ENCODE peak calls at places on chromosomes 16 and 17, in four cellular contexts. One of them, this sample, is unnamed.
A peak's percentile ranks its signal among the peaks of the same experiment; 100 is the strongest.

GRCh38 chr16:74811911-74812310 is 37.3 kb upstream of the FA2H start:
- DNase-seq in HepG2: no peak
- DNase-seq in HCT116: no peak
- DNase-seq in K562: no peak
- DNase-seq in this sample: no peak

GRCh38 chr16:75591001-75591852 is 25.0 kb downstream of the GABARAPL2 start:
- DNase-seq in K562: peak; percentile 69
- DNase-seq in HCT116: no peak
- DNase-seq in HepG2: no peak
- DNase-seq in this sample: no peak

GRCh38 chr16:17835118-17835949 is 364.6 kb upstream of the XYLT1 start:
- DNase-seq in K562: no peak
- DNase-seq in HCT116: no peak
- DNase-seq in HepG2: no peak
- DNase-seq in this sample: no peak

GRCh38 chr17:60154616-60155426 is 5.0 kb downstream of the CA4 start:
- DNase-seq in HepG2: no peak
- DNase-seq in K562: no peak
- DNase-seq in HCT116: no peak
- DNase-seq in this sample: no peak

GRCh38 chr17:62720126-62720850 is 87.8 kb downstream of the MARCHF10 start:
- DNase-seq in HCT116: no peak
- DNase-seq in K562: peak; percentile 46
- DNase-seq in HepG2: peak; percentile 36
- DNase-seq in this sample: no peak

GRCh38 chr16:57048095-57048494 is 44.3 kb upstream of the CPNE2 start:
- DNase-seq in K562: no peak
- DNase-seq in HCT116: no peak
- DNase-seq in HepG2: no peak
- DNase-seq in this sample: no peak

GRCh38 chr17:41800601-41801373 is 11.0 kb downstream of the P3H4 start:
- DNase-seq in HCT116: peak; percentile 92
- DNase-seq in K562: peak; percentile 74
- DNase-seq in HepG2: peak; percentile 86
- DNase-seq in this sample: no peak

GRCh38 chr16:2671741-2672140 is 10.6 kb upstream of the KCTD5 start:
- DNase-seq in HepG2: no peak
- DNase-seq in HCT116: no peak
- DNase-seq in K562: no peak
- DNase-seq in this sample: no peak

GRCh38 chr16:30894540-30895368 is 877 bp upstream of the BCL7C start:
- DNase-seq in HCT116: no peak
- DNase-seq in HepG2: no peak
- DNase-seq in K562: peak; percentile 48
- DNase-seq in this sample: no peak

GRCh38 chr17:76149214-76149613 is 8.2 kb upstream of the FOXJ1 start:
- DNase-seq in K562: no peak
- DNase-seq in HCT116: no peak
- DNase-seq in HepG2: no peak
- DNase-seq in this sample: no peak

GRCh38 chr16:23987443-23987842 is 151.7 kb downstream of the PRKCB start:
- DNase-seq in HCT116: no peak
- DNase-seq in HepG2: no peak
- DNase-seq in K562: no peak
- DNase-seq in this sample: no peak

GRCh38 chr16:62041401-62041800 is 5.2 kb upstream of the CDH8 start:
- DNase-seq in HCT116: no peak
- DNase-seq in HepG2: peak; percentile 40
- DNase-seq in K562: peak; percentile 2
- DNase-seq in this sample: no peak

DNA sequence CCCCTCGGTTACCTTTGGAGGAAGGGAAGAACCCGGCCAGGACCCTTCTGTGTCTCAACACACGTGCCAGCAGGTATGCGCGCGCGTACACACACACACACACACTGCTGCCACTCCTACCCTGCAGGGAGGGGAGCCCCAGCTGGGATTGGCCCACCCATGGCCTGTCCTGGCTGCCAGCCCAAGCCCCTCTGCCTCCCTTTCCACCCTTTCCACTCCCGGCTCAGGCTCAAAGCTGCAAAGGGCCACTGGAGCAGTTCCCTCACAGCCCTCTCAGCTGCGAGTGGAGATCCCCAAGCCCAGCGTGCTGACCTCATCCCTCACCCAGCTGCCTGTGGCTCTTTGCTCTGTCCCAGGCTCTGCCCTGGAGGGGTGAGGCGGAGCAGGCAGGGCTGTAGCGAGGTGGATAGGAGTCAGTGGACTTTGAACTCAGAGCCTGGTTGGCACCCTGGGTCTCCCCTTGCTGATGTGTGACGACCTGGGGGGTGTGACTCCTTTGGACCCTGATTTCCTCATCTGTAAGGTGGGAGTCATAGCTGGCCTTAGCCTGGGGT is 14.5 kb downstream of the KIF19 start:
- DNase-seq in K562: no peak
- DNase-seq in HepG2: peak; percentile 56
- DNase-seq in HCT116: no peak
- DNase-seq in this sample: no peak
- TF ChIP-seq TCF7L2 in K562: no peak
- TF ChIP-seq TCF7L2 in HepG2: no peak
- TF ChIP-seq TCF7L2 in HCT116: no peak
- TF ChIP-seq TCF7L2 in this sample: no peak

GRCh38 chr17:82909322-82909904 is 69.6 kb upstream of the ZNF750 start:
- DNase-seq in K562: peak; percentile 15
- DNase-seq in HepG2: no peak
- DNase-seq in HCT116: no peak
- DNase-seq in this sample: no peak
- TF ChIP-seq TCF7L2 in K562: no peak
- TF ChIP-seq TCF7L2 in HepG2: no peak
- TF ChIP-seq TCF7L2 in HCT116: no peak
- TF ChIP-seq TCF7L2 in this sample: no peak

GRCh38 chr16:48365601-48366164 is 19.5 kb downstream of the SIAH1 start:
- DNase-seq in HCT116: peak; percentile 77
- DNase-seq in HepG2: peak; percentile 83
- DNase-seq in K562: peak; percentile 93
- DNase-seq in this sample: peak; percentile 43
- TF ChIP-seq TCF7L2 in HCT116: no peak
- TF ChIP-seq TCF7L2 in HepG2: no peak
- TF ChIP-seq TCF7L2 in K562: no peak
- TF ChIP-seq TCF7L2 in this sample: no peak

GRCh38 chr17:17549732-17550366 is 41.7 kb downstream of the PEMT start:
- DNase-seq in HCT116: no peak
- DNase-seq in HepG2: no peak
- DNase-seq in K562: no peak
- DNase-seq in this sample: no peak

GRCh38 chr17:17554266-17554665 is 37.2 kb downstream of the PEMT start:
- DNase-seq in HepG2: no peak
- DNase-seq in K562: no peak
- DNase-seq in HCT116: no peak
- DNase-seq in this sample: no peak

GRCh38 chr17:17552351-17553216 is 38.9 kb downstream of the PEMT start:
- DNase-seq in HCT116: no peak
- DNase-seq in K562: no peak
- DNase-seq in HepG2: no peak
- DNase-seq in this sample: no peak

GRCh38 chr17:17553217-17554195 is 38.0 kb downstream of the PEMT start:
- DNase-seq in K562: no peak
- DNase-seq in HepG2: no peak
- DNase-seq in HCT116: no peak
- DNase-seq in this sample: no peak

DNA sequence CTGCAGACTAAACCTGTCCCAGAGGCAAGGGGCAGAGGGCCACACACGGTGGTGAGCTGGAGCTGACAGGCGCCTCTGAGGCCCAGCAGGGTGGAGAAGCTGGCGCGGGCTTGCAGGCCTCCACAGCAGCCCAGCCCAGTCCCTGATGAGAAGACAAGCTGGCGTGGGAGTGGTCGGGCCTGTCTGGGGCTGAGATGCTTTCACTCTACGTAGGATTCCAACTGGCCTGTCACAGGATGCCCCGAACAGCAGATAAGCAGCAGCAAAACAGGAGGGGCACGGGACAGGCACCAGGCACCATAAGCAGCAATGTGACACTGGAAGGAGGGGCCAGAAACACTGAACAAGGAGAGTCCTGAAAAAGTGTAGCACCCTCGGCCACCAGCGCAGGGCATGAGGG is 40.1 kb downstream of the PEMT start:
- DNase-seq in HCT116: no peak
- DNase-seq in HepG2: no peak
- DNase-seq in K562: no peak
- DNase-seq in this sample: no peak
- TF ChIP-seq TCF7L2 in HCT116: no peak
- TF ChIP-seq TCF7L2 in HepG2: no peak
- TF ChIP-seq TCF7L2 in K562: no peak
- TF ChIP-seq TCF7L2 in this sample: no peak

DNA sequence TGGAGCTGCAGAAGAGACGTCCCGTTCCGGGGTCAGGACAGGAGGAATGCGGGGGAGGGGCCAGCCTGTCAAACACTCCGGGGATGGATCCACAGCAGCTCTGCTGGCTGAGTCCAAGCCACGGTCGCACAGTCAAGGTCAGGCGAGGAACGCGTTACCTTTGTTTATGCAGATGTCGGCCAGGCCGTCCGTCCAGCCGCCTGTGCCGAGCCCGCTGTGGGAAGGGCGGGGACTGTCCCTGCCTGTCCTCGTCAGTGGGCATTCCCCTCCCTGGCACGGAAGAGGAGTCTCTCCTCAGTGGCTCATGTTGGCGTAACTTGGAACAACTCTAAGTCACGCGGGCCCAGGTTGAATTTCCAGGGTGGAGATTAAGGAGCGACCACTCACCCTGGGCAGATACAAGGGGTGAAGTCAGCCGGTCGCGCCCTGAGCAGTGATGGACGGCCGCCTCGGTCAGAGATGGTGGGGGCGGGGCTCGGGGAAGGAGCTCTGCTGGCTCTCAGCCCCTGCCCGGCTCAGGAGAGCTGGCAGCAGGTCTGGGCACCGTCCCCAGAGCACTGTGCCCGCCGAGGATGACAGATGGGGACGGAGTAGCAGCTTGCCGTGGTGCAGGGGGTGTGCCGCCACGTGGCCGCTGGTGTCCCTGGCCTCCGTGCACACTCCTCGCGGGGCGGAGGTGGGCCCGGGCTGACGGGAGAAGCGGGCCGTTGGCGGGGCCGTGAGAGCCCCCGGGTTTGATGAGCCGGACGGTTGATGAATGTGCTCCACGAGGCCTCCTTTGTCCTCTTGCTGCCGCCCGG is 7.3 kb downstream of the CACNA1H start:
- DNase-seq in K562: peak; percentile 34
- DNase-seq in HepG2: peak; percentile 83
- DNase-seq in HCT116: no peak
- DNase-seq in this sample: no peak
- TF ChIP-seq TCF7L2 in K562: no peak
- TF ChIP-seq TCF7L2 in HepG2: no peak
- TF ChIP-seq TCF7L2 in HCT116: no peak
- TF ChIP-seq TCF7L2 in this sample: no peak

GRCh38 chr16:29813644-29814562 is 1.9 kb downstream of the PRRT2 start:
- DNase-seq in HepG2: no peak
- DNase-seq in K562: no peak
- DNase-seq in HCT116: no peak
- DNase-seq in this sample: no peak
- TF ChIP-seq TCF7L2 in HepG2: no peak
- TF ChIP-seq TCF7L2 in K562: no peak
- TF ChIP-seq TCF7L2 in HCT116: no peak
- TF ChIP-seq TCF7L2 in this sample: no peak

DNA sequence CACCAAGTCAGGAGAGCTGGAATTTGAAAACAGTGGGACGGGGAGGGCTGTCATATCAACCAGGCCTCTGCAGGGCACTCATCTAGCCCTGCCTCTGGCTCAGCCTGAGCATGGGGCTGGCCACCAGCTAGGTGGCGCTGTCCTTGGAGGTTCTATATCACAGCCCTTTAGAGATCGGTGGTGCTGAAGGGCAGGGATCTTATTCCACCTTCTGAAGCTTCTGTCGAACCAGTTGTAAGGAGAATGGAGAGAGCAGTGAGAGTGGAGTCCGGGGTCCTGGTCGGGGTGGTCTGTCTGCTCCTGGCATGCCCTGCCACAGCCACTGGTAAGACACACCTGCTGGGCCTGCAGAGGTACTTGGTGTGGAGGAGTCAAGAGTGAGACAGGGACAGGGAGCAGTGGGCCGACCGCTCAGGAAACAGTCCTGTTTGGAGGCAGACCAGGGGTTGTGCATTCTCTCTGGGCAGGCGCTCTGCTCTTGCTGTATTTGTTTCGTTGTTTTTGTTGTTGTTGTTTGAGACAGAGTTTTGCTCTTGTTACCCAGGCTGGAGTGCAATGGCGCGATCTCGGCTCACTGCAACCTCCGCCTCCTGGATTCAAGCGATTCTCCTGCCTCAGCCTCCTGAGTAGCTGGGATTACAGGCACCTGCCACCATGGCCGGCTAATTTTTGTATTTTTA is at the start of gene CES3:
- DNase-seq in HCT116: peak; percentile 75
- DNase-seq in K562: peak; percentile 90
- DNase-seq in HepG2: peak; percentile 85
- DNase-seq in this sample: peak; percentile 27
- TF ChIP-seq TCF7L2 in HCT116: no peak
- TF ChIP-seq TCF7L2 in K562: no peak
- TF ChIP-seq TCF7L2 in HepG2: no peak
- TF ChIP-seq TCF7L2 in this sample: no peak

GRCh38 chr16:89575247-89576172 is at the start of gene CPNE7:
- DNase-seq in HepG2: no peak
- DNase-seq in K562: peak; percentile 58
- DNase-seq in HCT116: no peak
- DNase-seq in this sample: no peak
- TF ChIP-seq TCF7L2 in HepG2: no peak
- TF ChIP-seq TCF7L2 in K562: no peak
- TF ChIP-seq TCF7L2 in HCT116: no peak
- TF ChIP-seq TCF7L2 in this sample: no peak

DNA sequence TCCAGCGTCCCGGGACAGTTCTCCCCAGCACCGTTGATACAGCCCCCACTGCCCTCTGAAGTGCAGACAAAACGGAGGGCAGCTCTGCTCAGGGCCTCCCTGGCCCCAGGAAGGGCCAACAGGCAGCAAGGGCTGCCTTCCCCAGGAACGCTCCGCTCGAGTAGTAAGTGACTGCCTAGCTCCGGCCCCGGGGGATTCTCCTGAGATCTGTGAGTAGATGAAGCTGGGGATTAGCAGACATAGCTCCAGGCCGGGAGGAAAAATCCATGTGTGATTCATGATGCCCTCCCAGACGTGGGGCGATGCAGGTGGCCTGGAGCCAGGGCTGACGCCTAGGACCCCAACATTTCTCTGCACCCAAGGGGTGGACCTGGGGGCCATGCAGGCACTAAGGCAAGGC is 85.3 kb downstream of the ENGASE start:
- DNase-seq in K562: no peak
- DNase-seq in HepG2: no peak
- DNase-seq in HCT116: no peak
- DNase-seq in this sample: no peak
- TF ChIP-seq TCF7L2 in K562: no peak
- TF ChIP-seq TCF7L2 in HepG2: no peak
- TF ChIP-seq TCF7L2 in HCT116: no peak
- TF ChIP-seq TCF7L2 in this sample: no peak

This sample was measured in Panc1.